ENCODE peak calls at places on chromosomes 1 and 21, in nine cellular contexts. Q is aorta, Z is lung, A is HAP-1, X is testis, S is left ventricle myocardium inferior, J is uterus, C is cardiac muscle cell, H is IMR-90. R is an unnamed sample. For H3K4me1, the result is how much of the 10 kb centered on the place peaks cover.

GRCh38 chr1:232423591-232423990 is 206.3 kb downstream of the SIPA1L2 start:
- DNase-seq in A (no peak), S (no peak), J (no peak), X (no peak), Z (no peak), H (peak), C (peak), Q (no peak), R (peak)

GRCh38 chr1:230858918-230859819 is 9.2 kb downstream of the C1orf198 start:
- DNase-seq in Z (no peak), X (peak), S (no peak), A (no peak), H (peak), J (no peak), Q (peak), C (peak), R (peak)

GRCh38 chr1:81305997-81306452 is 494.7 kb upstream of the ADGRL2 start:
- DNase-seq in J (no peak), Z (no peak), Q (no peak), C (peak), S (no peak), A (peak), H (peak), X (peak), R (peak)

GRCh38 chr1:37901191-37901892 is 42.0 kb upstream of the MTF1 start:
- DNase-seq in A (no peak), X (no peak), S (no peak), J (no peak), C (no peak), H (no peak), Q (no peak), Z (no peak), R (no peak)

GRCh38 chr1:181784039-181784683 is 277.4 kb downstream of the ZNF648 start:
- DNase-seq in Z (no peak), A (no peak), J (no peak), H (no peak), Q (no peak), S (no peak), X (no peak), C (no peak), R (no peak)

GRCh38 chr21:41166947-41167346 is 1.0 kb upstream of the BACE2 start:
- DNase-seq in C (peak), X (peak), Q (peak), A (no peak), Z (no peak), S (peak), J (peak), H (no peak), R (peak)

GRCh38 chr1:108646265-108646660 is 14.6 kb downstream of the HENMT1 start:
- DNase-seq in J (no peak), S (no peak), H (no peak), C (no peak), Q (no peak), A (no peak), X (no peak), Z (no peak), R (no peak)

GRCh38 chr1:162856260-162856659 is 4.7 kb downstream of the CCDC190 start:
- DNase-seq in C (peak), X (no peak), A (no peak), J (no peak), S (no peak), H (peak), Z (no peak), Q (no peak), R (peak)

GRCh38 chr1:22652881-22653316 is at the start of gene C1QB:
- DNase-seq in H (no peak), S (peak), C (no peak), Q (no peak), J (no peak), Z (peak), A (no peak), X (peak), R (no peak)

GRCh38 chr1:40133122-40133665 is 28.0 kb upstream of the RLF start:
- DNase-seq in J (no peak), Z (no peak), C (peak), X (peak), S (no peak), Q (no peak), H (peak), A (no peak), R (no peak)

GRCh38 chr1:240092301-240093119 is 827 bp downstream of the FMN2 start:
- DNase-seq in X (peak), J (peak), A (peak), C (peak), Q (peak), H (peak), Z (no peak), S (no peak), R (peak)

GRCh38 chr1:198678901-198679329 is 40.1 kb downstream of the PTPRC start:
- DNase-seq in C (no peak), H (no peak), A (no peak), S (no peak), Q (no peak), X (no peak), J (no peak), Z (no peak), R (no peak)

GRCh38 chr21:34599534-34600101 is 15.3 kb downstream of the RCAN1 start:
- DNase-seq in H (no peak), S (no peak), J (no peak), A (no peak), X (no peak), Q (no peak), Z (no peak), C (no peak), R (no peak)

GRCh38 chr1:92482665-92483441 is 3.9 kb downstream of the GFI1 start:
- DNase-seq in C (peak), H (no peak), Z (no peak), Q (no peak), S (no peak), X (no peak), A (peak), J (no peak), R (peak)

GRCh38 chr1:229478852-229479251 is 29.3 kb downstream of the NUP133 start:
- DNase-seq in Z (no peak), A (no peak), C (no peak), S (no peak), X (no peak), Q (no peak), H (no peak), J (no peak), R (no peak)

GRCh38 chr1:76572229-76572628 is 295.1 kb upstream of the ST6GALNAC5 start:
- DNase-seq in A (no peak), J (no peak), Q (no peak), H (no peak), X (no peak), S (no peak), C (no peak), Z (no peak), R (no peak)

GRCh38 chr1:24727490-24728214 is 17.6 kb upstream of the CLIC4 start:
- DNase-seq in C (peak), Q (peak), J (peak), A (no peak), Z (peak), X (peak), S (peak), H (peak), R (peak)

GRCh38 chr1:35592991-35593769 is 20.1 kb downstream of the TFAP2E start:
- DNase-seq in S (no peak), H (no peak), C (peak), J (no peak), A (no peak), Z (no peak), Q (no peak), X (no peak), R (no peak)

GRCh38 chr1:247857069-247857985 is at the start of gene TRIM58:
- DNase-seq in C (no peak), S (no peak), H (no peak), X (peak), A (peak), Q (no peak), Z (no peak), J (peak), R (no peak)

GRCh38 chr1:13593511-13594131 is 10.0 kb downstream of the PDPN start:
- DNase-seq in Z (no peak), X (peak), J (peak), H (peak), S (peak), A (no peak), Q (peak), C (peak), R (no peak)

GRCh38 chr1:10945988-10946387 is 66.5 kb upstream of the TARDBP start:
- DNase-seq in S (no peak), C (no peak), H (no peak), Q (no peak), Z (no peak), J (no peak), A (no peak), X (no peak), R (no peak)

GRCh38 chr1:162003825-162004205 is 19.9 kb downstream of the OLFML2B start:
- DNase-seq in J (no peak), H (peak), C (peak), Z (no peak), X (no peak), Q (no peak), A (no peak), S (no peak), R (peak)

GRCh38 chr1:108829498-108829916 is 27.4 kb downstream of the AKNAD1 start:
- DNase-seq in J (no peak), C (no peak), A (no peak), Q (no peak), S (no peak), H (peak), X (no peak), Z (peak), R (no peak)

GRCh38 chr1:247517795-247518612 is 18.2 kb downstream of the OR2C3 start:
- DNase-seq in Q (no peak), H (no peak), X (peak), J (no peak), C (no peak), A (no peak), S (no peak), Z (no peak), R (no peak)

GRCh38 chr1:117613249-117613968 is 7.6 kb downstream of the TENT5C start:
- DNase-seq in C (peak), Z (no peak), A (no peak), X (no peak), J (no peak), H (no peak), Q (no peak), S (no peak), R (no peak)

GRCh38 chr1:217968085-217968484 is 317.0 kb upstream of the RRP15 start:
- DNase-seq in A (no peak), H (no peak), J (no peak), C (no peak), S (no peak), X (no peak), Z (no peak), Q (no peak), R (no peak)

GRCh38 chr1:109649380-109649987 is 6.4 kb upstream of the GSTM4 start:
- DNase-seq in H (peak), A (no peak), Q (no peak), X (peak), C (peak), J (no peak), Z (peak), S (no peak), R (peak)

GRCh38 chr1:111045033-111045722 is 81.5 kb upstream of the LRIF1 start:
- DNase-seq in C (peak), J (no peak), S (no peak), H (no peak), X (no peak), Z (no peak), A (no peak), Q (no peak), R (peak)

GRCh38 chr1:171468120-171468790 is 17.1 kb upstream of the PRRC2C start:
- DNase-seq in A (no peak), C (peak), Q (no peak), Z (no peak), J (no peak), X (no peak), H (peak), S (no peak), R (no peak)

GRCh38 chr1:113760102-113760804 is 967 bp upstream of the PHTF1 start:
- DNase-seq in C (no peak), S (no peak), X (no peak), A (no peak), Z (no peak), Q (no peak), J (no peak), H (no peak), R (no peak)

GRCh38 chr1:111851552-111851951 is 95.9 kb downstream of the DDX20 start:
- DNase-seq in A (no peak), Q (no peak), J (no peak), X (no peak), H (no peak), S (no peak), Z (no peak), C (no peak), R (no peak)

GRCh38 chr21:16389622-16390021 is 659.8 kb downstream of the USP25 start:
- DNase-seq in A (no peak), S (no peak), Z (no peak), H (no peak), X (no peak), Q (no peak), J (no peak), C (no peak), R (no peak)
- H3K4me3 ChIP-seq in A (no peak), S (no peak), Z (no peak), H (no peak), X (no peak), Q (no peak), J (no peak), C (no peak), R (no peak)

GRCh38 chr1:223829678-223830077 is 16.1 kb downstream of the TP53BP2 start:
- DNase-seq in H (no peak), Z (no peak), J (no peak), Q (no peak), C (no peak), A (no peak), X (no peak), S (no peak), R (no peak)

GRCh38 chr1:223833948-223834347 is 11.8 kb downstream of the TP53BP2 start:
- DNase-seq in H (no peak), Z (no peak), A (no peak), Q (no peak), S (no peak), J (no peak), X (no peak), C (no peak), R (no peak)

GRCh38 chr1:223831755-223832636 is 13.8 kb downstream of the TP53BP2 start:
- DNase-seq in S (no peak), J (no peak), H (peak), Q (no peak), A (no peak), X (no peak), Z (no peak), C (peak), R (peak)

GRCh38 chr1:223834660-223835263 is 11.0 kb downstream of the TP53BP2 start:
- DNase-seq in X (no peak), J (no peak), Q (no peak), H (peak), C (peak), S (no peak), Z (no peak), A (no peak), R (peak)

GRCh38 chr1:223832637-223832943 is 13.2 kb downstream of the TP53BP2 start:
- DNase-seq in S (no peak), A (peak), Z (no peak), H (no peak), J (no peak), X (no peak), C (no peak), Q (no peak), R (no peak)
- H3K4me1 ChIP-seq in S (half or more), A (under half), Z (under half), H (under half), J (under half), X (under half), C (half or more), Q (under half), R (under half)

GRCh38 chr1:167752219-167752985 is 30.6 kb downstream of the MPZL1 start:
- DNase-seq in Q (no peak), X (no peak), J (no peak), Z (no peak), A (no peak), C (no peak), S (no peak), H (peak), R (no peak)
- H3K4me3 ChIP-seq in Q (no peak), X (no peak), J (no peak), Z (no peak), A (no peak), C (no peak), S (no peak), H (no peak), R (peak)

DNA sequence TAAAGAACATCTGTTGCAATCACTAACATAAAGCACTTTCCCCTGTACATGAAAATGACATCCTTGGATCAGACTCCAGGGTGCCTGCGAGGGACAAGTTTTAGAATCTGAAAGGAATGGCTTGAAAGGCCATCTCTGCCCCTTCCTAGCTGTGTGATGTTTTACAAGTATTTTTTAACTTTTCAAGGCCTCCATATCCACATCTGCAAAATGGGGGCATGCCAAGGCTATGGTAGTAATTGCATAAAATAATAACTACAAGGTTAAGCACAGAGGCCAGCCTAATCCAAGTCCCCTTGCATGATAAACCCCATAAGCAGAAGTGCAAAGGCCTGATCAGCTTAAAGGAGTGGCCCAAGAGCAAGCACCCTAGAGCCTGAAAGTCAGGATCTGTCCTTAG is 12.2 kb downstream of the CAPZB start:
- DNase-seq in H (no peak), S (no peak), Z (no peak), A (no peak), Q (no peak), C (no peak), X (no peak), J (no peak), R (no peak)
- H3K4me1 ChIP-seq in H (under half), S (half or more), Z (under half), A (under half), Q (under half), C (under half), X (under half), J (under half), R (under half)

GRCh38 chr21:45365186-45365607 is 39.8 kb upstream of the COL18A1 start:
- DNase-seq in X (no peak), Z (no peak), S (no peak), J (no peak), C (no peak), H (no peak), Q (no peak), A (no peak), R (no peak)

GRCh38 chr21:45364464-45365185 is 40.3 kb upstream of the COL18A1 start:
- DNase-seq in X (peak), A (no peak), Z (no peak), J (peak), H (peak), C (peak), S (no peak), Q (no peak), R (no peak)

GRCh38 chr21:45365608-45366241 is 39.2 kb upstream of the COL18A1 start:
- DNase-seq in J (no peak), Q (no peak), X (no peak), H (peak), S (no peak), C (peak), Z (no peak), A (peak), R (no peak)

GRCh38 chr21:45362748-45363145 is 42.2 kb upstream of the COL18A1 start:
- DNase-seq in H (no peak), Z (no peak), S (no peak), A (no peak), X (no peak), C (no peak), J (no peak), Q (no peak), R (no peak)

GRCh38 chr21:45363921-45364463 is 41.0 kb upstream of the COL18A1 start:
- DNase-seq in H (peak), J (peak), Q (peak), Z (peak), S (peak), A (no peak), C (peak), X (peak), R (peak)
- H3K4me3 ChIP-seq in H (no peak), J (no peak), Q (no peak), Z (no peak), S (peak), A (no peak), C (no peak), X (no peak), R (peak)

GRCh38 chr21:44926364-44927101 is 5.8 kb upstream of the ITGB2 start:
- DNase-seq in J (no peak), Z (no peak), A (no peak), C (peak), H (peak), Q (peak), X (no peak), S (peak), R (no peak)
- H3K4me1 ChIP-seq in J (under half), Z (under half), A (under half), C (under half), H (under half), Q (under half), X (under half), S (under half), R (under half)

DNA sequence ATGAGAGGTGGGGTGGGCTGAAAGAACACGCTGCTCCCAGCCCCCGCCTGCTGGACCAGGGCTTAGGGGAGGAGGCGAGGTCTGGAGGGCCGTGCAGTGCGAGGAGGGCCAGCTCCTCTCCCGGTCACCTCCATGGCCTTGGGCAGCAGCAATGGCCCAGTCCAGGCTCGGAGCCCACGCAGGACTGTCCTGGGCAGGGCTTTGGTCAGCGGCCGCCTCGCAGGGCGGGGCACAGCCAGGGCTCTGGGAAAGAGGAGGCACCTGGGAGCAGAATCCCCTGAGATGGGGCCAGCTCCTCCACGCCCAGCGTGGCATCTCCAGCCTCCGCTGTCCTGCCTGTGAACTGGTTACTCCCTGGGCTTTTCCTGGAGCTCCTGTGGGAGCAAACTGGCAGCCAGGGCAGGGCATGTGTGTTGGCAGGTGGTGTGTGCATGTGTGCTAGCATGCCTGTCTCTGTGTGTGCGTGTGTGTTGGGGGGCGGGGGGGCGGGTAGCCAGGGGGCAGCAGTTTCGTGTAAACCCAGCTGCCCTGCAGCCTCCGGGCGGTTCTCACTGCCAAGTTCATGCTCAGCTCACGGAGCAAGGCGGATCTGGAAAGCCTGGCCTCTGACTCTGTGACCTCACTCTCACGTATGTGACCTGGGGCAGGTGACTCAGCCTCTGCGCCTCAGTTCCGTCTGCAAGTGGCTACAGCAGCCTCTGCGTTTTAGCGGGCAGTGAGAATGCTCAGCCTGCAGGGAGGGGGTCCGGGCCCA is 27.5 kb downstream of the ARHGEF16 start:
- DNase-seq in S (no peak), Q (no peak), Z (no peak), H (no peak), C (no peak), X (peak), A (no peak), J (no peak), R (no peak)
- H3K4me3 ChIP-seq in S (no peak), Q (no peak), Z (no peak), H (no peak), C (no peak), X (no peak), A (no peak), J (no peak), R (no peak)

GRCh38 chr1:226046240-226046639 is 16.3 kb upstream of the H3-3A start:
- DNase-seq in A (no peak), C (peak), X (no peak), J (no peak), Q (no peak), H (peak), S (no peak), Z (no peak), R (no peak)

GRCh38 chr1:226044514-226045132 is 17.9 kb upstream of the H3-3A start:
- DNase-seq in J (no peak), A (no peak), Q (no peak), X (no peak), Z (no peak), C (no peak), S (no peak), H (no peak), R (no peak)

GRCh38 chr1:226035915-226036314 is 26.6 kb upstream of the H3-3A start:
- DNase-seq in J (no peak), H (no peak), S (no peak), Q (no peak), A (no peak), X (no peak), Z (no peak), C (no peak), R (no peak)

GRCh38 chr1:226038661-226039060 is 23.9 kb upstream of the H3-3A start:
- DNase-seq in C (no peak), Q (no peak), S (no peak), X (no peak), Z (no peak), J (no peak), H (no peak), A (no peak), R (no peak)

DNA sequence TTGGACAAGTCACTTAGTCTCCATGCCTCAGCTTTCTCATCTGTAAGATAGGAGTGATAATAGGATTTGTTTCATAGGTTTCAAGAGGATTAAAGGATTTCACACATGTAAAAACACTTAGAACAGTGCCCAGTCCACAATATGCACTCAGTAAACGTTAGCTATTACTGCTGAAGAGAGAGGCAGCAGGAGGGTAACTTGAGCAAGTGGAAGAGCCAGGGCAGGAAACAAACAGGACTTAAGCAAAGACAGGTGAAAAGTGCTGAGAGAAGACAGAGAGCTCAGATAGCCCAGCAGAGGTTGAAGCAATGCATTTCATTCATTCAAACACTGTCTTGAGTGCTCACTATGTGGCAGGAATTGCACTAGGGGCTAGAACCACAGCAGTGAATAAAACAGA is 21.1 kb upstream of the H3-3A start:
- DNase-seq in A (no peak), Q (no peak), C (no peak), S (no peak), J (no peak), H (no peak), Z (no peak), X (no peak), R (no peak)
- H3K4me1 ChIP-seq in A (under half), Q (under half), C (under half), S (under half), J (under half), H (under half), Z (under half), X (under half), R (under half)

R was measured in adipocyte.